ENCODE peak calls at places on chromosomes 16 and 17, in six cellular contexts. One of them, this sample, is unnamed. For H3K4me1, the result is how much of the 10 kb centered on the place peaks cover.

GRCh38 chr17:4559851-4560820 is at the start of gene GGT6:
- DNase-seq in Peyer's patch: no peak
- DNase-seq in aorta: no peak
- DNase-seq in lung: peak
- DNase-seq in Panc1: no peak
- DNase-seq in A549: no peak
- DNase-seq in this sample: no peak

GRCh38 chr17:46742539-46743270 is 75.8 kb downstream of the WNT3 start:
- DNase-seq in Peyer's patch: no peak
- DNase-seq in Panc1: peak
- DNase-seq in aorta: no peak
- DNase-seq in lung: peak
- DNase-seq in A549: peak
- DNase-seq in this sample: no peak

GRCh38 chr17:79777844-79778503 is at the start of gene CBX2:
- DNase-seq in Peyer's patch: peak
- DNase-seq in aorta: peak
- DNase-seq in lung: peak
- DNase-seq in A549: peak
- DNase-seq in Panc1: no peak
- DNase-seq in this sample: peak

GRCh38 chr16:19168173-19169080 is at the start of gene SYT17:
- DNase-seq in A549: peak
- DNase-seq in aorta: no peak
- DNase-seq in Panc1: no peak
- DNase-seq in lung: peak
- DNase-seq in Peyer's patch: no peak
- DNase-seq in this sample: no peak

GRCh38 chr16:48963306-48963705 is 318.3 kb downstream of the CBLN1 start:
- DNase-seq in A549: no peak
- DNase-seq in Peyer's patch: no peak
- DNase-seq in lung: no peak
- DNase-seq in Panc1: no peak
- DNase-seq in aorta: no peak
- DNase-seq in this sample: no peak

GRCh38 chr17:19720210-19720475 is 3.8 kb upstream of the SLC47A2 start:
- DNase-seq in A549: no peak
- DNase-seq in lung: no peak
- DNase-seq in Panc1: no peak
- DNase-seq in Peyer's patch: no peak
- DNase-seq in aorta: no peak
- DNase-seq in this sample: no peak

GRCh38 chr17:73027130-73027741 is 65.3 kb downstream of the SLC39A11 start:
- DNase-seq in lung: no peak
- DNase-seq in aorta: no peak
- DNase-seq in Panc1: no peak
- DNase-seq in A549: no peak
- DNase-seq in Peyer's patch: no peak
- DNase-seq in this sample: no peak

GRCh38 chr16:3478242-3478925 is 16.9 kb downstream of the C16orf90 start:
- DNase-seq in aorta: no peak
- DNase-seq in Peyer's patch: no peak
- DNase-seq in Panc1: no peak
- DNase-seq in A549: no peak
- DNase-seq in lung: no peak
- DNase-seq in this sample: no peak

GRCh38 chr16:66616592-66616991 is 12.1 kb downstream of the CMTM3 start:
- DNase-seq in lung: no peak
- DNase-seq in A549: no peak
- DNase-seq in aorta: no peak
- DNase-seq in Panc1: no peak
- DNase-seq in Peyer's patch: no peak
- DNase-seq in this sample: peak

GRCh38 chr17:79955167-79955549 is 80.5 kb downstream of the TBC1D16 start:
- DNase-seq in aorta: peak
- DNase-seq in lung: no peak
- DNase-seq in A549: no peak
- DNase-seq in Panc1: no peak
- DNase-seq in Peyer's patch: no peak
- DNase-seq in this sample: no peak

GRCh38 chr17:37847811-37848331 is 76.3 kb upstream of the TBC1D3K start:
- DNase-seq in Peyer's patch: no peak
- DNase-seq in Panc1: no peak
- DNase-seq in lung: no peak
- DNase-seq in aorta: no peak
- DNase-seq in A549: no peak
- DNase-seq in this sample: no peak

GRCh38 chr16:27107185-27107592 is 40.5 kb downstream of the C16orf82 start:
- DNase-seq in A549: no peak
- DNase-seq in lung: no peak
- DNase-seq in Peyer's patch: no peak
- DNase-seq in Panc1: no peak
- DNase-seq in aorta: no peak
- DNase-seq in this sample: peak

GRCh38 chr16:4612977-4613635 is 1.6 kb downstream of the UBALD1 start:
- DNase-seq in Peyer's patch: no peak
- DNase-seq in A549: no peak
- DNase-seq in aorta: no peak
- DNase-seq in Panc1: no peak
- DNase-seq in lung: no peak
- DNase-seq in this sample: peak

GRCh38 chr16:89142474-89143197 is 28.9 kb upstream of the CDH15 start:
- DNase-seq in A549: no peak
- DNase-seq in Panc1: no peak
- DNase-seq in lung: no peak
- DNase-seq in aorta: peak
- DNase-seq in Peyer's patch: no peak
- DNase-seq in this sample: no peak

GRCh38 chr17:43020789-43021738 is 1.1 kb downstream of the VAT1 start:
- DNase-seq in Panc1: peak
- DNase-seq in lung: peak
- DNase-seq in A549: peak
- DNase-seq in aorta: peak
- DNase-seq in Peyer's patch: peak
- DNase-seq in this sample: peak

GRCh38 chr17:81494984-81495383 is 17.6 kb downstream of the ACTG1 start:
- DNase-seq in lung: no peak
- DNase-seq in Peyer's patch: no peak
- DNase-seq in Panc1: no peak
- DNase-seq in A549: no peak
- DNase-seq in aorta: no peak
- DNase-seq in this sample: peak

GRCh38 chr16:12462690-12463646 is 340.7 kb downstream of the CPPED1 start:
- DNase-seq in Peyer's patch: no peak
- DNase-seq in A549: no peak
- DNase-seq in Panc1: no peak
- DNase-seq in aorta: no peak
- DNase-seq in lung: no peak
- DNase-seq in this sample: no peak

GRCh38 chr17:42438600-42439567 is 15.8 kb upstream of the CAVIN1 start:
- DNase-seq in Peyer's patch: peak
- DNase-seq in lung: no peak
- DNase-seq in A549: no peak
- DNase-seq in Panc1: no peak
- DNase-seq in aorta: no peak
- DNase-seq in this sample: peak

GRCh38 chr17:37608369-37609169 is 649 bp downstream of the SYNRG start:
- DNase-seq in lung: no peak
- DNase-seq in Panc1: no peak
- DNase-seq in aorta: no peak
- DNase-seq in A549: peak
- DNase-seq in Peyer's patch: peak
- DNase-seq in this sample: no peak

GRCh38 chr16:68037820-68038597 is 14.9 kb downstream of the DUS2 start:
- DNase-seq in A549: no peak
- DNase-seq in Panc1: no peak
- DNase-seq in aorta: peak
- DNase-seq in lung: no peak
- DNase-seq in Peyer's patch: peak
- DNase-seq in this sample: no peak

GRCh38 chr16:57645691-57646387 is 17.4 kb downstream of the ADGRG1 start:
- DNase-seq in Peyer's patch: no peak
- DNase-seq in A549: no peak
- DNase-seq in Panc1: no peak
- DNase-seq in lung: no peak
- DNase-seq in aorta: no peak
- DNase-seq in this sample: no peak

DNA sequence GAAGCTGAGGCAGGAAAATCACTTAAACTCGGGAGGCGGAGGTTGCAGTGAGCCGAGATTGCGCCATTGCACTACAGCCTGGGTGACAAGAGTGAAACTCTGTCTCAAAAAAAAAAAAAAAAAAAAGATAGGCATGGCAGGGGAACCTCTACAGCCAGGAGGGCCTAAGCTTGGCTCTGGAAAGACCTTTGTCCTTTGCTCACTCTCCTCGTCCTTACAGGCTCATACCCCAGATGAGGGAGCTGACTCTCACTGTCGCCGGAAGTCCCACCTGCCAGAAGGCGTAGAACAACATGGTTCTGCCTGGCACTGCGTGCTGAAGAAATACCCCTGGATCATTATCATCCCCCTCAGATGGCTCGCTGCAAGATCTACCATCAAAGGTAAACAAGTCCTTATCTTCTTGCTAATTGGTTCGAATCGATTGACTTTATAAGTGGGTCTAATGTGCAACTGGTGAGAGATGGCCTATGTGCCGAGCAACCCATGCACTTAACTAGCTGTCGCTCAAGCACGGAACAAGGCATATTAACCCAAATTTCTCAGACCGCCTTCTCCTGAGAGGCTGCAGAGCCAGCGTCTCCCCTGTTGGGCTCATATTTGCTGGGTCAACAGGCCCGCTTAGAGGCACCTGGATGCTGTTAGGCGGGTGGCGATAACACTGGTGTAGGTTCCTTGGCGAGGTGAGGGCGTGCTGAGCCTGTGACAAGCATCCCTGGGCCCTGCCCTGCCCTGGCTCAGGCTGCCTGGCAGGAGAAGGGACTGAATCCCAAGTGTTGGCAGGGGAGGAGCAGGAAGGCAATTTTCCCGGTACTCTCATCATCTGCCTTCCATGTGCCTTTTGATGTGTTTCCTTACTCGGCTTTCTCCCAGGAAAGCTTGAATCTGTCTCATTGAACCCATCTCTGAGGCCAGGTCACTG is 29.6 kb downstream of the RTN4RL1 start:
- DNase-seq in Peyer's patch: no peak
- DNase-seq in Panc1: no peak
- DNase-seq in A549: no peak
- DNase-seq in aorta: no peak
- DNase-seq in lung: no peak
- DNase-seq in this sample: no peak
- H3K4me1 ChIP-seq in Peyer's patch: under half
- H3K4me1 ChIP-seq in Panc1: under half
- H3K4me1 ChIP-seq in A549: under half
- H3K4me1 ChIP-seq in aorta: under half
- H3K4me1 ChIP-seq in lung: under half
- H3K4me1 ChIP-seq in this sample: under half

DNA sequence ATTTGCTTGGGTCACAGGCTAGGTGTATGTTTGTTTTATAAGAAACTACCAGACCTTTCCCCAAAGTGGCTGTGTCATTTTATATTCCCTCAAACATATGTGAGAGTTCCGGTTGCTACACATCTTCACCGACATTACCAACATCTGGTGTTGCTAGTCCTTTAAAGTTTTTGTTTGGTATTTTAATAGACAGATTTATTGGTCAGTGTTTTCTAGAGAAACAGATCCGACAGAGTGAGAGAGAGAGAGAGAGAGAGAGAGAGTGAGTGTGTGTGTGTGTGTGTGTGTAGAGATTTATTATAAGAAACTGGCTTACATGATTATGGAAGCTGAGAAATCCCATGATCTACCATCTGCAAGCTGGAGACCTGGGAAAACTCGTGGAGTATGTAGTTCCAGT is 31.0 kb downstream of the LDHD start:
- DNase-seq in A549: no peak
- DNase-seq in Peyer's patch: no peak
- DNase-seq in lung: no peak
- DNase-seq in Panc1: no peak
- DNase-seq in aorta: no peak
- DNase-seq in this sample: no peak
- H3K4me1 ChIP-seq in A549: under half
- H3K4me1 ChIP-seq in Peyer's patch: under half
- H3K4me1 ChIP-seq in lung: under half
- H3K4me1 ChIP-seq in Panc1: under half
- H3K4me1 ChIP-seq in aorta: under half
- H3K4me1 ChIP-seq in this sample: under half

GRCh38 chr16:23434380-23434779 is 18.6 kb downstream of the COG7 start:
- DNase-seq in lung: no peak
- DNase-seq in Peyer's patch: no peak
- DNase-seq in Panc1: peak
- DNase-seq in A549: peak
- DNase-seq in aorta: no peak
- DNase-seq in this sample: peak

GRCh38 chr16:23435500-23435899 is 17.5 kb downstream of the COG7 start:
- DNase-seq in A549: peak
- DNase-seq in Peyer's patch: peak
- DNase-seq in Panc1: no peak
- DNase-seq in lung: peak
- DNase-seq in aorta: peak
- DNase-seq in this sample: peak

GRCh38 chr16:23433261-23433920 is 19.6 kb downstream of the COG7 start:
- DNase-seq in aorta: no peak
- DNase-seq in Peyer's patch: no peak
- DNase-seq in Panc1: no peak
- DNase-seq in A549: no peak
- DNase-seq in lung: no peak
- DNase-seq in this sample: no peak

GRCh38 chr16:23428351-23428750 is 24.6 kb downstream of the COG7 start:
- DNase-seq in Peyer's patch: no peak
- DNase-seq in lung: no peak
- DNase-seq in Panc1: no peak
- DNase-seq in aorta: no peak
- DNase-seq in A549: no peak
- DNase-seq in this sample: no peak

GRCh38 chr16:23432176-23433128 is 20.5 kb downstream of the COG7 start:
- DNase-seq in Panc1: no peak
- DNase-seq in Peyer's patch: no peak
- DNase-seq in aorta: no peak
- DNase-seq in lung: no peak
- DNase-seq in A549: no peak
- DNase-seq in this sample: no peak
- H3K4me1 ChIP-seq in Panc1: under half
- H3K4me1 ChIP-seq in Peyer's patch: under half
- H3K4me1 ChIP-seq in aorta: under half
- H3K4me1 ChIP-seq in lung: under half
- H3K4me1 ChIP-seq in A549: under half
- H3K4me1 ChIP-seq in this sample: under half

DNA sequence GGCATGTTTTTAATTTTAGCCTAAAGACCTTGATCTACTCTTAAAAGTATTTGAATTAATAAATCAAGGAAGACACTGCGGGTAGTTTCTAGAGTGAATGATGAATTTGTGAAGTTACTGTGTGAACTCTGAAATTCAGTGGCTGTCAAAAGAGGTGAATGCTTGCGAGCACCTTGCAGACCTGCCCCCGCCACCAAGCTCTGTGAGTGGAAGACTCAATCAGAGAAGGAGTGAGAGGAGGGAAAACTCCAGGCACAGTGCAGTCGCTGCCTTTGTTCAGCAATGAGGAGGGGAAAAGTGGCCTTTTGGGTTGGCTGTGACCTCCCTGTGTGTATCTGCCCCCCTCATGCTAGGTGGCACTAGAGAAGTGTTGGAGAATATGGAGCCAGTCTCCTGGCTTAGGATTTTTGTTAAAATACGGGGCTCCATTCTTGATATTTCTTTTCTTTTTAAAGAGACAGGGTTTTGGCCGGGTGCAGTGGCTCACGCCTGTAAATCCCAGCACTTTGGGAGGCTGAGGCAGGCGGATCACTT is 53.0 kb downstream of the LDHD start:
- DNase-seq in Peyer's patch: no peak
- DNase-seq in Panc1: no peak
- DNase-seq in A549: no peak
- DNase-seq in lung: no peak
- DNase-seq in aorta: no peak
- DNase-seq in this sample: no peak
- H3K4me1 ChIP-seq in Peyer's patch: under half
- H3K4me1 ChIP-seq in Panc1: under half
- H3K4me1 ChIP-seq in A549: under half
- H3K4me1 ChIP-seq in lung: under half
- H3K4me1 ChIP-seq in aorta: under half
- H3K4me1 ChIP-seq in this sample: under half